ENCODE peak calls at places on chromosomes 12 and 14, in five cellular contexts. One of them, this sample, is unnamed. For H3K36me3 and H3K9me3, the result is how much of the 10 kb centered on the place peaks cover.

GRCh38 chr14:100025111-100025510 is 40.1 kb upstream of the EVL start:
- DNase-seq in IMR-90: peak
- DNase-seq in right lobe of liver: no peak
- DNase-seq in adrenal gland: peak
- DNase-seq in mammary epithelial cell: peak
- DNase-seq in this sample: peak

GRCh38 chr12:89836026-89836425 is 127.4 kb upstream of the ATP2B1 start:
- DNase-seq in IMR-90: peak
- DNase-seq in right lobe of liver: no peak
- DNase-seq in adrenal gland: no peak
- DNase-seq in mammary epithelial cell: no peak
- DNase-seq in this sample: no peak

GRCh38 chr14:78985668-78986073 is 815.5 kb downstream of the NRXN3 start:
- DNase-seq in IMR-90: no peak
- DNase-seq in right lobe of liver: no peak
- DNase-seq in adrenal gland: no peak
- DNase-seq in mammary epithelial cell: no peak
- DNase-seq in this sample: no peak

GRCh38 chr12:6604254-6605029 is 2.7 kb downstream of the CHD4 start:
- DNase-seq in IMR-90: no peak
- DNase-seq in right lobe of liver: peak
- DNase-seq in adrenal gland: peak
- DNase-seq in mammary epithelial cell: no peak
- DNase-seq in this sample: no peak

GRCh38 chr12:33678221-33678964 is 238.8 kb upstream of the SYT10 start:
- DNase-seq in IMR-90: no peak
- DNase-seq in right lobe of liver: no peak
- DNase-seq in adrenal gland: no peak
- DNase-seq in mammary epithelial cell: no peak
- DNase-seq in this sample: no peak

GRCh38 chr12:14454098-14454907 is 88.8 kb downstream of the ATF7IP start:
- DNase-seq in IMR-90: peak
- DNase-seq in right lobe of liver: no peak
- DNase-seq in adrenal gland: no peak
- DNase-seq in mammary epithelial cell: peak
- DNase-seq in this sample: no peak

GRCh38 chr12:105194947-105195346 is 41.0 kb downstream of the APPL2 start:
- DNase-seq in IMR-90: no peak
- DNase-seq in right lobe of liver: no peak
- DNase-seq in adrenal gland: no peak
- DNase-seq in mammary epithelial cell: no peak
- DNase-seq in this sample: no peak

GRCh38 chr12:103241184-103241583 is 254.6 kb downstream of the C12orf42 start:
- DNase-seq in IMR-90: no peak
- DNase-seq in right lobe of liver: no peak
- DNase-seq in adrenal gland: no peak
- DNase-seq in mammary epithelial cell: no peak
- DNase-seq in this sample: peak

GRCh38 chr14:68787235-68787727 is 5.6 kb downstream of the ZFP36L1 start:
- DNase-seq in IMR-90: no peak
- DNase-seq in right lobe of liver: no peak
- DNase-seq in adrenal gland: peak
- DNase-seq in mammary epithelial cell: no peak
- DNase-seq in this sample: no peak

GRCh38 chr12:44817687-44818086 is 58.4 kb downstream of the NELL2 start:
- DNase-seq in IMR-90: no peak
- DNase-seq in right lobe of liver: no peak
- DNase-seq in adrenal gland: no peak
- DNase-seq in mammary epithelial cell: no peak
- DNase-seq in this sample: no peak

GRCh38 chr12:55676707-55677106 is 31.0 kb downstream of the ITGA7 start:
- DNase-seq in IMR-90: no peak
- DNase-seq in right lobe of liver: peak
- DNase-seq in adrenal gland: no peak
- DNase-seq in mammary epithelial cell: no peak
- DNase-seq in this sample: no peak

GRCh38 chr14:60197629-60198318 is 32.6 kb upstream of the DHRS7 start:
- DNase-seq in IMR-90: no peak
- DNase-seq in right lobe of liver: no peak
- DNase-seq in adrenal gland: no peak
- DNase-seq in mammary epithelial cell: peak
- DNase-seq in this sample: no peak

GRCh38 chr12:100267603-100268281 is 765 bp downstream of the SCYL2 start:
- DNase-seq in IMR-90: peak
- DNase-seq in right lobe of liver: peak
- DNase-seq in adrenal gland: peak
- DNase-seq in mammary epithelial cell: peak
- DNase-seq in this sample: no peak

GRCh38 chr12:53045646-53046045 is 4.2 kb upstream of the TNS2 start:
- DNase-seq in IMR-90: no peak
- DNase-seq in right lobe of liver: peak
- DNase-seq in adrenal gland: peak
- DNase-seq in mammary epithelial cell: no peak
- DNase-seq in this sample: no peak

GRCh38 chr14:81516941-81517797 is 16.5 kb downstream of the SEL1L start:
- DNase-seq in IMR-90: peak
- DNase-seq in right lobe of liver: peak
- DNase-seq in adrenal gland: no peak
- DNase-seq in mammary epithelial cell: no peak
- DNase-seq in this sample: no peak

GRCh38 chr14:22280497-22281321 is 308.3 kb downstream of the DAD1 start:
- DNase-seq in IMR-90: no peak
- DNase-seq in right lobe of liver: no peak
- DNase-seq in adrenal gland: no peak
- DNase-seq in mammary epithelial cell: no peak
- DNase-seq in this sample: no peak

GRCh38 chr12:26373606-26374495 is 178.5 kb downstream of the SSPN start:
- DNase-seq in IMR-90: no peak
- DNase-seq in right lobe of liver: no peak
- DNase-seq in adrenal gland: no peak
- DNase-seq in mammary epithelial cell: peak
- DNase-seq in this sample: no peak

GRCh38 chr14:98946995-98947394 is 325.0 kb downstream of the BCL11B start:
- DNase-seq in IMR-90: no peak
- DNase-seq in right lobe of liver: no peak
- DNase-seq in adrenal gland: peak
- DNase-seq in mammary epithelial cell: no peak
- DNase-seq in this sample: no peak

GRCh38 chr12:7015555-7016370 is 2.5 kb downstream of the LPCAT3 start:
- DNase-seq in IMR-90: no peak
- DNase-seq in right lobe of liver: no peak
- DNase-seq in adrenal gland: no peak
- DNase-seq in mammary epithelial cell: no peak
- DNase-seq in this sample: no peak

GRCh38 chr14:95815226-95815690 is 61.4 kb upstream of the TUNAR start:
- DNase-seq in IMR-90: no peak
- DNase-seq in right lobe of liver: no peak
- DNase-seq in adrenal gland: no peak
- DNase-seq in mammary epithelial cell: no peak
- DNase-seq in this sample: no peak

GRCh38 chr12:24425601-24425970 is 476.1 kb upstream of the SOX5 start:
- DNase-seq in IMR-90: peak
- DNase-seq in right lobe of liver: no peak
- DNase-seq in adrenal gland: no peak
- DNase-seq in mammary epithelial cell: no peak
- DNase-seq in this sample: no peak

GRCh38 chr12:106179086-106179485 is 40.3 kb upstream of the NUAK1 start:
- DNase-seq in IMR-90: no peak
- DNase-seq in right lobe of liver: no peak
- DNase-seq in adrenal gland: peak
- DNase-seq in mammary epithelial cell: no peak
- DNase-seq in this sample: no peak

GRCh38 chr12:110937104-110937641 is 16.8 kb upstream of the MYL2 start:
- DNase-seq in IMR-90: peak
- DNase-seq in right lobe of liver: peak
- DNase-seq in adrenal gland: peak
- DNase-seq in mammary epithelial cell: peak
- DNase-seq in this sample: peak

GRCh38 chr14:36604757-36605505 is 22.5 kb upstream of the NKX2-8 start:
- DNase-seq in IMR-90: peak
- DNase-seq in right lobe of liver: no peak
- DNase-seq in adrenal gland: peak
- DNase-seq in mammary epithelial cell: peak
- DNase-seq in this sample: no peak

GRCh38 chr14:58824106-58824505 is 186.3 kb downstream of the DACT1 start:
- DNase-seq in IMR-90: peak
- DNase-seq in right lobe of liver: no peak
- DNase-seq in adrenal gland: no peak
- DNase-seq in mammary epithelial cell: peak
- DNase-seq in this sample: no peak

GRCh38 chr14:55904086-55904485 is 214.1 kb upstream of the PELI2 start:
- DNase-seq in IMR-90: no peak
- DNase-seq in right lobe of liver: no peak
- DNase-seq in adrenal gland: no peak
- DNase-seq in mammary epithelial cell: no peak
- DNase-seq in this sample: no peak

GRCh38 chr14:61545716-61546455 is 149.4 kb upstream of the HIF1A start:
- DNase-seq in IMR-90: no peak
- DNase-seq in right lobe of liver: no peak
- DNase-seq in adrenal gland: no peak
- DNase-seq in mammary epithelial cell: no peak
- DNase-seq in this sample: no peak

GRCh38 chr14:27390130-27390529 is 792.3 kb upstream of the NOVA1 start:
- DNase-seq in IMR-90: no peak
- DNase-seq in right lobe of liver: no peak
- DNase-seq in adrenal gland: no peak
- DNase-seq in mammary epithelial cell: no peak
- DNase-seq in this sample: no peak

DNA sequence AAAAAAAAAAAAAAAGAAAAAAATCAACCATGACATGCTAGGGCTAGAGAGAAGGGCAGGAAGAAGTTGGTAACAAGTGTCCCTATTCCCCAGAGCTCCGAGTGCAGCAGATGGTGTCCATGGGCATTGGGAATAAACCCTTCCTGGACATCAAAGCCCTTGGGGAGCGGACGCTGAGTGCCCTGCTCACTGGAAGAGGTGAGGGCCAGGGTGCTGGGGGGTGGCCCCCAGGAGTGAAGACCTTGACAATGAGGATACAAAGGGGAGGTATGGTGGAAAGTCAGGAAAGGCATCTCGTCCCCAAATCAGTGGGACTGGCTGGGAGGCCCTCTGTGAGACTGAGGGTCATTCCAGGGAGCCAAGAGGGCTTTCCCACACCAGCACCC is 11.6 kb downstream of the ZNF219 start:
- DNase-seq in IMR-90: no peak
- DNase-seq in right lobe of liver: no peak
- DNase-seq in adrenal gland: no peak
- DNase-seq in mammary epithelial cell: no peak
- DNase-seq in this sample: no peak
- H3K36me3 ChIP-seq in IMR-90: half or more
- H3K36me3 ChIP-seq in right lobe of liver: under half
- H3K36me3 ChIP-seq in adrenal gland: half or more
- H3K36me3 ChIP-seq in mammary epithelial cell: under half
- H3K36me3 ChIP-seq in this sample: half or more

DNA sequence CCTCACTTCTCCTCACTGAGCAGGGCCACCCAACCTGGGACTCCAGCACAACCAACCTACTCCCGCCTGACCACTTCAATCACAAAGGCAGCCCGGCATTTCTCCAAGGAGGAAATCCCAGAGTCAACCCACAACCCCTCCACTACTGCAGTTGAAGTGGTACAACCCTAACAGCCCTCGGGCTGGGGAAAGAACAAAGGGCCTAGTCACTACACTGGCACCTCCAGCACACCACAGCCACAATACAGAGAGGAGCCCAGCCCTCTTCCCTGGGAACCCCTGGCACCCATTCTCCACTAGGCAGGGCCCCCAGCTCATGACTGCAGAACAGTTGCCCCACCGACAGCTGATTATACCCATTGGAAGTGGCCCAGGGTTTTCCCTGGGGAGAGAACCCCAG is 13.7 kb upstream of the OR5AU1 start:
- DNase-seq in IMR-90: no peak
- DNase-seq in right lobe of liver: no peak
- DNase-seq in adrenal gland: no peak
- DNase-seq in mammary epithelial cell: no peak
- DNase-seq in this sample: no peak
- H3K9me3 ChIP-seq in IMR-90: under half
- H3K9me3 ChIP-seq in right lobe of liver: under half
- H3K9me3 ChIP-seq in adrenal gland: under half
- H3K9me3 ChIP-seq in mammary epithelial cell: under half
- H3K9me3 ChIP-seq in this sample: under half

GRCh38 chr14:91305650-91306431 is 61.3 kb upstream of the GPR68 start:
- DNase-seq in IMR-90: no peak
- DNase-seq in right lobe of liver: no peak
- DNase-seq in adrenal gland: no peak
- DNase-seq in mammary epithelial cell: no peak
- DNase-seq in this sample: no peak
- H3K36me3 ChIP-seq in IMR-90: under half
- H3K36me3 ChIP-seq in right lobe of liver: under half
- H3K36me3 ChIP-seq in adrenal gland: under half
- H3K36me3 ChIP-seq in mammary epithelial cell: under half
- H3K36me3 ChIP-seq in this sample: half or more

GRCh38 chr12:126112141-126112540 is 1046.9 kb downstream of the AACS start:
- DNase-seq in IMR-90: no peak
- DNase-seq in right lobe of liver: no peak
- DNase-seq in adrenal gland: no peak
- DNase-seq in mammary epithelial cell: no peak
- DNase-seq in this sample: no peak

GRCh38 chr12:126112849-126113248 is 1047.6 kb downstream of the AACS start:
- DNase-seq in IMR-90: no peak
- DNase-seq in right lobe of liver: no peak
- DNase-seq in adrenal gland: no peak
- DNase-seq in mammary epithelial cell: no peak
- DNase-seq in this sample: no peak

GRCh38 chr12:126107659-126108058 is 1042.4 kb downstream of the AACS start:
- DNase-seq in IMR-90: no peak
- DNase-seq in right lobe of liver: no peak
- DNase-seq in adrenal gland: no peak
- DNase-seq in mammary epithelial cell: no peak
- DNase-seq in this sample: no peak

DNA sequence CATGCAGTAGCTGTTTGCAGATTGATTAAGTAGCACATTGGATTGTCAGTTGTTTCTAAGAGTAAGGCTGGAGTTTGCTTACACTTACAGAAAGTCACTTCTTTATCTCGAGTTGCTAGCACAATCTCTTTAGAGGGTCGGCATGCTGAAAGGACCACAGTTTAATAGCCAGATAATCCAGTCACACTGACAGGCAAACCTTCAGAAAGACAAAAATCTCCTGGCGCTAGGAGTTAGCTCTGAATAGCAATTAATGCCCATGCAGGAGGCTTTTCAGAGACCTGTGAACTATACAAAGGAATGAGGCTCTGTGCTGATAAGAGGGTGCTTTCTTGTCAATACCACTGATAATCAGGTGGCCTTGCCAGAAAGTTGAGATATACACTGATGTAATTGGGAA is 1043.0 kb downstream of the AACS start:
- DNase-seq in IMR-90: no peak
- DNase-seq in right lobe of liver: no peak
- DNase-seq in adrenal gland: no peak
- DNase-seq in mammary epithelial cell: no peak
- DNase-seq in this sample: no peak
- H3K9me3 ChIP-seq in IMR-90: under half
- H3K9me3 ChIP-seq in right lobe of liver: under half
- H3K9me3 ChIP-seq in adrenal gland: under half
- H3K9me3 ChIP-seq in mammary epithelial cell: under half
- H3K9me3 ChIP-seq in this sample: under half

GRCh38 chr12:54376596-54377468 is 7.7 kb downstream of the ZNF385A start:
- DNase-seq in IMR-90: no peak
- DNase-seq in right lobe of liver: no peak
- DNase-seq in adrenal gland: no peak
- DNase-seq in mammary epithelial cell: no peak
- DNase-seq in this sample: no peak
- H3K36me3 ChIP-seq in IMR-90: under half
- H3K36me3 ChIP-seq in right lobe of liver: under half
- H3K36me3 ChIP-seq in adrenal gland: under half
- H3K36me3 ChIP-seq in mammary epithelial cell: under half
- H3K36me3 ChIP-seq in this sample: under half

This sample was measured in lower lobe of right lung.